ENCODE peak calls at places on chromosomes 3 and 15, in six cellular contexts. One of them, this sample, is unnamed.

GRCh38 chr15:23690450-23690852 is 3.3 kb upstream of the NDN start:
- DNase-seq in stimulated activated CD4-positive, alpha-beta T cell treated with anti-CD3 and anti-CD28 coated beads, Interleukin-4, amount 100 ng/mL, for 24 hours: no peak
- DNase-seq in Right ventricle myocardium inferior: no peak
- DNase-seq in stimulated activated CD8-positive, alpha-beta memory T cell treated with anti-CD3 and anti-CD28 coated beads, Interleukin-7, amount 100 ng/mL, for 24 hours: no peak
- DNase-seq in mucosa of descending colon: peak
- DNase-seq in activated T-cell treated with anti-CD3 and anti-CD28 coated beads for 1 hour: no peak
- DNase-seq in this sample: no peak

GRCh38 chr3:168165390-168166269 is 69.9 kb upstream of the GOLIM4 start:
- DNase-seq in stimulated activated CD4-positive, alpha-beta T cell treated with anti-CD3 and anti-CD28 coated beads, Interleukin-4, amount 100 ng/mL, for 24 hours: peak
- DNase-seq in Right ventricle myocardium inferior: no peak
- DNase-seq in stimulated activated CD8-positive, alpha-beta memory T cell treated with anti-CD3 and anti-CD28 coated beads, Interleukin-7, amount 100 ng/mL, for 24 hours: no peak
- DNase-seq in mucosa of descending colon: peak
- DNase-seq in activated T-cell treated with anti-CD3 and anti-CD28 coated beads for 1 hour: no peak
- DNase-seq in this sample: peak

GRCh38 chr15:87793736-87794135 is 462.8 kb downstream of the NTRK3 start:
- DNase-seq in stimulated activated CD4-positive, alpha-beta T cell treated with anti-CD3 and anti-CD28 coated beads, Interleukin-4, amount 100 ng/mL, for 24 hours: no peak
- DNase-seq in Right ventricle myocardium inferior: no peak
- DNase-seq in stimulated activated CD8-positive, alpha-beta memory T cell treated with anti-CD3 and anti-CD28 coated beads, Interleukin-7, amount 100 ng/mL, for 24 hours: no peak
- DNase-seq in mucosa of descending colon: no peak
- DNase-seq in activated T-cell treated with anti-CD3 and anti-CD28 coated beads for 1 hour: no peak
- DNase-seq in this sample: no peak

GRCh38 chr3:139472380-139473010 is 3.8 kb downstream of the RBP2 start:
- DNase-seq in stimulated activated CD4-positive, alpha-beta T cell treated with anti-CD3 and anti-CD28 coated beads, Interleukin-4, amount 100 ng/mL, for 24 hours: no peak
- DNase-seq in Right ventricle myocardium inferior: no peak
- DNase-seq in stimulated activated CD8-positive, alpha-beta memory T cell treated with anti-CD3 and anti-CD28 coated beads, Interleukin-7, amount 100 ng/mL, for 24 hours: no peak
- DNase-seq in mucosa of descending colon: no peak
- DNase-seq in activated T-cell treated with anti-CD3 and anti-CD28 coated beads for 1 hour: no peak
- DNase-seq in this sample: no peak

GRCh38 chr15:59687831-59688230 is 1.3 kb downstream of the BNIP2 start:
- DNase-seq in stimulated activated CD4-positive, alpha-beta T cell treated with anti-CD3 and anti-CD28 coated beads, Interleukin-4, amount 100 ng/mL, for 24 hours: peak
- DNase-seq in Right ventricle myocardium inferior: no peak
- DNase-seq in stimulated activated CD8-positive, alpha-beta memory T cell treated with anti-CD3 and anti-CD28 coated beads, Interleukin-7, amount 100 ng/mL, for 24 hours: no peak
- DNase-seq in mucosa of descending colon: peak
- DNase-seq in activated T-cell treated with anti-CD3 and anti-CD28 coated beads for 1 hour: no peak
- DNase-seq in this sample: peak

GRCh38 chr3:141901914-141902313 is 25.5 kb downstream of the ATP1B3 start:
- DNase-seq in stimulated activated CD4-positive, alpha-beta T cell treated with anti-CD3 and anti-CD28 coated beads, Interleukin-4, amount 100 ng/mL, for 24 hours: no peak
- DNase-seq in Right ventricle myocardium inferior: no peak
- DNase-seq in stimulated activated CD8-positive, alpha-beta memory T cell treated with anti-CD3 and anti-CD28 coated beads, Interleukin-7, amount 100 ng/mL, for 24 hours: no peak
- DNase-seq in mucosa of descending colon: no peak
- DNase-seq in activated T-cell treated with anti-CD3 and anti-CD28 coated beads for 1 hour: no peak
- DNase-seq in this sample: no peak

GRCh38 chr3:25621087-25621486 is 43.6 kb downstream of the TOP2B start:
- DNase-seq in stimulated activated CD4-positive, alpha-beta T cell treated with anti-CD3 and anti-CD28 coated beads, Interleukin-4, amount 100 ng/mL, for 24 hours: no peak
- DNase-seq in Right ventricle myocardium inferior: no peak
- DNase-seq in stimulated activated CD8-positive, alpha-beta memory T cell treated with anti-CD3 and anti-CD28 coated beads, Interleukin-7, amount 100 ng/mL, for 24 hours: no peak
- DNase-seq in mucosa of descending colon: no peak
- DNase-seq in activated T-cell treated with anti-CD3 and anti-CD28 coated beads for 1 hour: no peak
- DNase-seq in this sample: no peak

GRCh38 chr3:173396191-173397041 is 1.1 kb upstream of the NLGN1 start:
- DNase-seq in stimulated activated CD4-positive, alpha-beta T cell treated with anti-CD3 and anti-CD28 coated beads, Interleukin-4, amount 100 ng/mL, for 24 hours: no peak
- DNase-seq in Right ventricle myocardium inferior: no peak
- DNase-seq in stimulated activated CD8-positive, alpha-beta memory T cell treated with anti-CD3 and anti-CD28 coated beads, Interleukin-7, amount 100 ng/mL, for 24 hours: no peak
- DNase-seq in mucosa of descending colon: no peak
- DNase-seq in activated T-cell treated with anti-CD3 and anti-CD28 coated beads for 1 hour: no peak
- DNase-seq in this sample: no peak

GRCh38 chr3:105791919-105792786 is 76.7 kb downstream of the CBLB start:
- DNase-seq in stimulated activated CD4-positive, alpha-beta T cell treated with anti-CD3 and anti-CD28 coated beads, Interleukin-4, amount 100 ng/mL, for 24 hours: no peak
- DNase-seq in Right ventricle myocardium inferior: peak
- DNase-seq in stimulated activated CD8-positive, alpha-beta memory T cell treated with anti-CD3 and anti-CD28 coated beads, Interleukin-7, amount 100 ng/mL, for 24 hours: no peak
- DNase-seq in mucosa of descending colon: peak
- DNase-seq in activated T-cell treated with anti-CD3 and anti-CD28 coated beads for 1 hour: no peak
- DNase-seq in this sample: no peak

GRCh38 chr3:127373701-127374625 is 86.1 kb upstream of the PRR20G start:
- DNase-seq in stimulated activated CD4-positive, alpha-beta T cell treated with anti-CD3 and anti-CD28 coated beads, Interleukin-4, amount 100 ng/mL, for 24 hours: no peak
- DNase-seq in Right ventricle myocardium inferior: peak
- DNase-seq in stimulated activated CD8-positive, alpha-beta memory T cell treated with anti-CD3 and anti-CD28 coated beads, Interleukin-7, amount 100 ng/mL, for 24 hours: no peak
- DNase-seq in mucosa of descending colon: peak
- DNase-seq in activated T-cell treated with anti-CD3 and anti-CD28 coated beads for 1 hour: no peak
- DNase-seq in this sample: peak

GRCh38 chr15:88874275-88874674 is 21.1 kb downstream of the HAPLN3 start:
- DNase-seq in stimulated activated CD4-positive, alpha-beta T cell treated with anti-CD3 and anti-CD28 coated beads, Interleukin-4, amount 100 ng/mL, for 24 hours: no peak
- DNase-seq in Right ventricle myocardium inferior: no peak
- DNase-seq in stimulated activated CD8-positive, alpha-beta memory T cell treated with anti-CD3 and anti-CD28 coated beads, Interleukin-7, amount 100 ng/mL, for 24 hours: no peak
- DNase-seq in mucosa of descending colon: no peak
- DNase-seq in activated T-cell treated with anti-CD3 and anti-CD28 coated beads for 1 hour: no peak
- DNase-seq in this sample: no peak

GRCh38 chr3:171972965-171973364 is 66.4 kb upstream of the FNDC3B start:
- DNase-seq in stimulated activated CD4-positive, alpha-beta T cell treated with anti-CD3 and anti-CD28 coated beads, Interleukin-4, amount 100 ng/mL, for 24 hours: no peak
- DNase-seq in Right ventricle myocardium inferior: no peak
- DNase-seq in stimulated activated CD8-positive, alpha-beta memory T cell treated with anti-CD3 and anti-CD28 coated beads, Interleukin-7, amount 100 ng/mL, for 24 hours: no peak
- DNase-seq in mucosa of descending colon: no peak
- DNase-seq in activated T-cell treated with anti-CD3 and anti-CD28 coated beads for 1 hour: no peak
- DNase-seq in this sample: no peak

GRCh38 chr3:67653425-67654098 is 850 bp downstream of the SUCLG2 start:
- DNase-seq in stimulated activated CD4-positive, alpha-beta T cell treated with anti-CD3 and anti-CD28 coated beads, Interleukin-4, amount 100 ng/mL, for 24 hours: no peak
- DNase-seq in Right ventricle myocardium inferior: no peak
- DNase-seq in stimulated activated CD8-positive, alpha-beta memory T cell treated with anti-CD3 and anti-CD28 coated beads, Interleukin-7, amount 100 ng/mL, for 24 hours: no peak
- DNase-seq in mucosa of descending colon: no peak
- DNase-seq in activated T-cell treated with anti-CD3 and anti-CD28 coated beads for 1 hour: no peak
- DNase-seq in this sample: no peak

GRCh38 chr15:70880781-70881180 is 11.5 kb downstream of the THAP10 start:
- DNase-seq in stimulated activated CD4-positive, alpha-beta T cell treated with anti-CD3 and anti-CD28 coated beads, Interleukin-4, amount 100 ng/mL, for 24 hours: no peak
- DNase-seq in Right ventricle myocardium inferior: no peak
- DNase-seq in stimulated activated CD8-positive, alpha-beta memory T cell treated with anti-CD3 and anti-CD28 coated beads, Interleukin-7, amount 100 ng/mL, for 24 hours: no peak
- DNase-seq in mucosa of descending colon: no peak
- DNase-seq in activated T-cell treated with anti-CD3 and anti-CD28 coated beads for 1 hour: no peak
- DNase-seq in this sample: no peak

GRCh38 chr15:94232107-94232506 is 746 bp downstream of the MCTP2 start:
- DNase-seq in stimulated activated CD4-positive, alpha-beta T cell treated with anti-CD3 and anti-CD28 coated beads, Interleukin-4, amount 100 ng/mL, for 24 hours: no peak
- DNase-seq in Right ventricle myocardium inferior: no peak
- DNase-seq in stimulated activated CD8-positive, alpha-beta memory T cell treated with anti-CD3 and anti-CD28 coated beads, Interleukin-7, amount 100 ng/mL, for 24 hours: no peak
- DNase-seq in mucosa of descending colon: peak
- DNase-seq in activated T-cell treated with anti-CD3 and anti-CD28 coated beads for 1 hour: no peak
- DNase-seq in this sample: no peak

GRCh38 chr3:36229496-36229895 is 150.8 kb upstream of the STAC start:
- DNase-seq in stimulated activated CD4-positive, alpha-beta T cell treated with anti-CD3 and anti-CD28 coated beads, Interleukin-4, amount 100 ng/mL, for 24 hours: no peak
- DNase-seq in Right ventricle myocardium inferior: no peak
- DNase-seq in stimulated activated CD8-positive, alpha-beta memory T cell treated with anti-CD3 and anti-CD28 coated beads, Interleukin-7, amount 100 ng/mL, for 24 hours: no peak
- DNase-seq in mucosa of descending colon: no peak
- DNase-seq in activated T-cell treated with anti-CD3 and anti-CD28 coated beads for 1 hour: no peak
- DNase-seq in this sample: no peak

GRCh38 chr3:58776231-58776630 is 109.7 kb upstream of the FAM3D start:
- DNase-seq in stimulated activated CD4-positive, alpha-beta T cell treated with anti-CD3 and anti-CD28 coated beads, Interleukin-4, amount 100 ng/mL, for 24 hours: no peak
- DNase-seq in Right ventricle myocardium inferior: no peak
- DNase-seq in stimulated activated CD8-positive, alpha-beta memory T cell treated with anti-CD3 and anti-CD28 coated beads, Interleukin-7, amount 100 ng/mL, for 24 hours: no peak
- DNase-seq in mucosa of descending colon: no peak
- DNase-seq in activated T-cell treated with anti-CD3 and anti-CD28 coated beads for 1 hour: no peak
- DNase-seq in this sample: no peak

GRCh38 chr15:101124731-101125558 is 126.9 kb downstream of the CHSY1 start:
- DNase-seq in stimulated activated CD4-positive, alpha-beta T cell treated with anti-CD3 and anti-CD28 coated beads, Interleukin-4, amount 100 ng/mL, for 24 hours: no peak
- DNase-seq in Right ventricle myocardium inferior: no peak
- DNase-seq in stimulated activated CD8-positive, alpha-beta memory T cell treated with anti-CD3 and anti-CD28 coated beads, Interleukin-7, amount 100 ng/mL, for 24 hours: no peak
- DNase-seq in mucosa of descending colon: no peak
- DNase-seq in activated T-cell treated with anti-CD3 and anti-CD28 coated beads for 1 hour: no peak
- DNase-seq in this sample: no peak

GRCh38 chr3:183911763-183912506 is 27.3 kb upstream of the PARL start:
- DNase-seq in stimulated activated CD4-positive, alpha-beta T cell treated with anti-CD3 and anti-CD28 coated beads, Interleukin-4, amount 100 ng/mL, for 24 hours: no peak
- DNase-seq in Right ventricle myocardium inferior: no peak
- DNase-seq in stimulated activated CD8-positive, alpha-beta memory T cell treated with anti-CD3 and anti-CD28 coated beads, Interleukin-7, amount 100 ng/mL, for 24 hours: no peak
- DNase-seq in mucosa of descending colon: no peak
- DNase-seq in activated T-cell treated with anti-CD3 and anti-CD28 coated beads for 1 hour: no peak
- DNase-seq in this sample: no peak

GRCh38 chr3:94001191-94001590 is 21.2 kb downstream of the ARL13B start:
- DNase-seq in stimulated activated CD4-positive, alpha-beta T cell treated with anti-CD3 and anti-CD28 coated beads, Interleukin-4, amount 100 ng/mL, for 24 hours: no peak
- DNase-seq in Right ventricle myocardium inferior: no peak
- DNase-seq in stimulated activated CD8-positive, alpha-beta memory T cell treated with anti-CD3 and anti-CD28 coated beads, Interleukin-7, amount 100 ng/mL, for 24 hours: no peak
- DNase-seq in mucosa of descending colon: no peak
- DNase-seq in activated T-cell treated with anti-CD3 and anti-CD28 coated beads for 1 hour: no peak
- DNase-seq in this sample: no peak

GRCh38 chr3:111801697-111802655 is 57.1 kb upstream of the PHLDB2 start:
- DNase-seq in stimulated activated CD4-positive, alpha-beta T cell treated with anti-CD3 and anti-CD28 coated beads, Interleukin-4, amount 100 ng/mL, for 24 hours: no peak
- DNase-seq in Right ventricle myocardium inferior: no peak
- DNase-seq in stimulated activated CD8-positive, alpha-beta memory T cell treated with anti-CD3 and anti-CD28 coated beads, Interleukin-7, amount 100 ng/mL, for 24 hours: no peak
- DNase-seq in mucosa of descending colon: peak
- DNase-seq in activated T-cell treated with anti-CD3 and anti-CD28 coated beads for 1 hour: no peak
- DNase-seq in this sample: no peak

GRCh38 chr3:39344746-39345344 is 15.3 kb downstream of the CCR8 start:
- DNase-seq in stimulated activated CD4-positive, alpha-beta T cell treated with anti-CD3 and anti-CD28 coated beads, Interleukin-4, amount 100 ng/mL, for 24 hours: no peak
- DNase-seq in Right ventricle myocardium inferior: no peak
- DNase-seq in stimulated activated CD8-positive, alpha-beta memory T cell treated with anti-CD3 and anti-CD28 coated beads, Interleukin-7, amount 100 ng/mL, for 24 hours: no peak
- DNase-seq in mucosa of descending colon: no peak
- DNase-seq in activated T-cell treated with anti-CD3 and anti-CD28 coated beads for 1 hour: no peak
- DNase-seq in this sample: no peak

GRCh38 chr15:52523646-52524045 is 5.0 kb downstream of the MYO5A start:
- DNase-seq in stimulated activated CD4-positive, alpha-beta T cell treated with anti-CD3 and anti-CD28 coated beads, Interleukin-4, amount 100 ng/mL, for 24 hours: no peak
- DNase-seq in Right ventricle myocardium inferior: no peak
- DNase-seq in stimulated activated CD8-positive, alpha-beta memory T cell treated with anti-CD3 and anti-CD28 coated beads, Interleukin-7, amount 100 ng/mL, for 24 hours: no peak
- DNase-seq in mucosa of descending colon: peak
- DNase-seq in activated T-cell treated with anti-CD3 and anti-CD28 coated beads for 1 hour: no peak
- DNase-seq in this sample: no peak